ENCODE peak calls at places on chromosomes 16 and 17, in six cellular contexts. Y is cardiac muscle cell, U is AML-193, O is HS-27A, P is NCI-H1417, S is NCI-H69. X is an unnamed sample.

GRCh38 chr16:23389201-23389600 is 63.8 kb downstream of the COG7 start:
- DNase-seq in Y (no peak), O (no peak), P (no peak), S (no peak), U (no peak), X (no peak)

GRCh38 chr16:87238371-87238715 is 78.8 kb downstream of the C16orf95 start:
- DNase-seq in O (no peak), Y (no peak), S (no peak), P (no peak), U (no peak), X (no peak)

GRCh38 chr17:39118674-39119419 is 32.6 kb downstream of the PLXDC1 start:
- DNase-seq in P (no peak), Y (no peak), U (no peak), S (no peak), O (no peak), X (no peak)

GRCh38 chr16:10831899-10832886 is 13.6 kb upstream of the TVP23A start:
- DNase-seq in Y (no peak), O (no peak), U (no peak), P (no peak), S (no peak), X (no peak)

GRCh38 chr17:49443862-49444261 is 29.2 kb upstream of the PHB1 start:
- DNase-seq in Y (peak), U (no peak), O (no peak), P (no peak), S (no peak), X (no peak)

GRCh38 chr17:44672479-44673093 is 16.3 kb downstream of the MEIOC start:
- DNase-seq in S (peak), Y (peak), U (peak), O (no peak), P (peak), X (no peak)

GRCh38 chr17:34305606-34306005 is 13.6 kb upstream of the CCL8 start:
- DNase-seq in Y (no peak), S (no peak), P (no peak), U (no peak), O (no peak), X (no peak)

GRCh38 chr17:73630531-73630930 is 13.7 kb downstream of the SDK2 start:
- DNase-seq in U (no peak), P (no peak), O (no peak), Y (no peak), S (no peak), X (no peak)

GRCh38 chr16:24717411-24717810 is 12.0 kb upstream of the TNRC6A start:
- DNase-seq in U (no peak), O (no peak), Y (peak), P (no peak), S (no peak), X (no peak)

GRCh38 chr16:22670044-22670536 is 143.9 kb upstream of the HS3ST2 start:
- DNase-seq in S (no peak), U (no peak), P (no peak), O (no peak), Y (peak), X (no peak)

GRCh38 chr16:84699147-84699711 is 571 bp upstream of the USP10 start:
- DNase-seq in U (no peak), S (peak), P (no peak), Y (no peak), O (no peak), X (no peak)

GRCh38 chr16:57801098-57801855 is 1.0 kb downstream of the KIFC3 start:
- DNase-seq in O (peak), Y (peak), P (peak), S (no peak), U (no peak), X (no peak)

GRCh38 chr17:60455378-60455777 is 33.1 kb downstream of the CHCT1 start:
- DNase-seq in Y (peak), O (no peak), U (no peak), P (no peak), S (no peak), X (no peak)

GRCh38 chr16:1743376-1744337 is 27.7 kb downstream of the NME3 start:
- DNase-seq in U (no peak), O (no peak), P (no peak), Y (no peak), S (no peak), X (no peak)

GRCh38 chr16:51159864-51160263 is 8.8 kb upstream of the SALL1 start:
- DNase-seq in Y (no peak), S (no peak), U (no peak), O (no peak), P (no peak), X (no peak)

GRCh38 chr16:27177031-27177774 is 26.1 kb upstream of the KDM8 start:
- DNase-seq in U (no peak), S (no peak), Y (peak), O (peak), P (no peak), X (no peak)